ENCODE peak calls at places on chromosome 2, in four cellular contexts. B, N, M and H are unnamed samples.
A peak's percentile ranks its signal among the peaks of the same experiment; 100 is the strongest.

GRCh38 chr2:6506311-6507258 is 359.1 kb downstream of the CMPK2 start:
- DNase-seq in M (no peak), B (no peak), N (no peak), H (no peak)

GRCh38 chr2:137237055-137237454 is 471.7 kb downstream of the THSD7B start:
- DNase-seq in M (no peak), B (no peak), N (no peak), H (no peak)

GRCh38 chr2:200377143-200377773 is 70.8 kb downstream of the SPATS2L start:
- DNase-seq in B (no peak), M (no peak), N (no peak), H (no peak)

GRCh38 chr2:230054079-230054478 is 14.6 kb downstream of the SLC16A14 start:
- DNase-seq in B (no peak), M (peak; percentile 42), N (no peak), H (no peak)

GRCh38 chr2:169018390-169018789 is 12.7 kb downstream of the ABCB11 start:
- DNase-seq in M (no peak), B (no peak), N (no peak), H (no peak)

GRCh38 chr2:32231959-32232358 is 32.7 kb downstream of the NLRC4 start:
- DNase-seq in M (no peak), B (no peak), N (no peak), H (no peak)

GRCh38 chr2:196337618-196337953 is 166.2 kb upstream of the STK17B start:
- DNase-seq in N (no peak), M (no peak), B (no peak), H (no peak)

GRCh38 chr2:73366060-73366459 is 19.6 kb upstream of the ALMS1 start:
- DNase-seq in N (no peak), B (no peak), M (no peak), H (no peak)

GRCh38 chr2:118627156-118627555 is 220.3 kb downstream of the EN1 start:
- DNase-seq in M (no peak), N (no peak), B (no peak), H (no peak)

GRCh38 chr2:195604723-195605122 is 52.3 kb upstream of the SLC39A10 start:
- DNase-seq in M (no peak), N (no peak), B (no peak), H (no peak)

GRCh38 chr2:127128508-127128907 is 21.6 kb upstream of the BIN1 start:
- DNase-seq in B (peak; percentile 78), N (no peak), M (no peak), H (no peak)

GRCh38 chr2:201378496-201379397 is 21.6 kb upstream of the FLACC1 start:
- DNase-seq in M (no peak), N (no peak), B (no peak), H (no peak)

GRCh38 chr2:125167820-125168219 is 1142.7 kb downstream of the CNTNAP5 start:
- DNase-seq in N (no peak), B (no peak), M (no peak), H (no peak)